ENCODE peak calls at places on chromosomes 3 and 15, in nine cellular contexts. One of them, this sample, is unnamed.

GRCh38 chr3:27532931-27533607 is 48.9 kb upstream of the SLC4A7 start:
- DNase-seq in HuH-7: no peak
- DNase-seq in left cardiac atrium: no peak
- DNase-seq in neural crest cell: no peak
- DNase-seq in progenitor cell of endocrine pancreas: no peak
- DNase-seq in SK-MEL-5: no peak
- DNase-seq in NCI-H2081: no peak
- DNase-seq in activated naive CD4-positive, alpha-beta T cell: no peak
- DNase-seq in H4: peak; percentile 18
- DNase-seq in this sample: no peak

GRCh38 chr15:87348746-87349145 is 907.8 kb downstream of the NTRK3 start:
- DNase-seq in HuH-7: no peak
- DNase-seq in left cardiac atrium: no peak
- DNase-seq in neural crest cell: no peak
- DNase-seq in progenitor cell of endocrine pancreas: no peak
- DNase-seq in SK-MEL-5: no peak
- DNase-seq in NCI-H2081: no peak
- DNase-seq in activated naive CD4-positive, alpha-beta T cell: no peak
- DNase-seq in H4: peak; percentile 28
- DNase-seq in this sample: no peak

GRCh38 chr3:3127432-3128010 is 781 bp downstream of the TRNT1 start:
- DNase-seq in HuH-7: peak; percentile 17
- DNase-seq in left cardiac atrium: no peak
- DNase-seq in neural crest cell: no peak
- DNase-seq in progenitor cell of endocrine pancreas: no peak
- DNase-seq in SK-MEL-5: peak; percentile 3
- DNase-seq in NCI-H2081: no peak
- DNase-seq in activated naive CD4-positive, alpha-beta T cell: no peak
- DNase-seq in H4: peak; percentile 11
- DNase-seq in this sample: no peak

GRCh38 chr15:59687831-59688230 is 1.3 kb downstream of the BNIP2 start:
- DNase-seq in HuH-7: no peak
- DNase-seq in left cardiac atrium: no peak
- DNase-seq in neural crest cell: no peak
- DNase-seq in progenitor cell of endocrine pancreas: no peak
- DNase-seq in SK-MEL-5: peak; percentile 47
- DNase-seq in NCI-H2081: no peak
- DNase-seq in activated naive CD4-positive, alpha-beta T cell: no peak
- DNase-seq in H4: no peak
- DNase-seq in this sample: no peak

GRCh38 chr15:48005921-48006541 is 114.8 kb upstream of the SLC24A5 start:
- DNase-seq in HuH-7: no peak
- DNase-seq in left cardiac atrium: no peak
- DNase-seq in neural crest cell: no peak
- DNase-seq in progenitor cell of endocrine pancreas: no peak
- DNase-seq in SK-MEL-5: peak; percentile 95
- DNase-seq in NCI-H2081: no peak
- DNase-seq in activated naive CD4-positive, alpha-beta T cell: no peak
- DNase-seq in H4: no peak
- DNase-seq in this sample: no peak

GRCh38 chr3:36514171-36514570 is 133.9 kb downstream of the STAC start:
- DNase-seq in HuH-7: no peak
- DNase-seq in left cardiac atrium: no peak
- DNase-seq in neural crest cell: no peak
- DNase-seq in progenitor cell of endocrine pancreas: no peak
- DNase-seq in SK-MEL-5: no peak
- DNase-seq in NCI-H2081: no peak
- DNase-seq in activated naive CD4-positive, alpha-beta T cell: no peak
- DNase-seq in H4: no peak
- DNase-seq in this sample: no peak

GRCh38 chr3:58095471-58096145 is 87.4 kb downstream of the FLNB start:
- DNase-seq in HuH-7: no peak
- DNase-seq in left cardiac atrium: no peak
- DNase-seq in neural crest cell: no peak
- DNase-seq in progenitor cell of endocrine pancreas: no peak
- DNase-seq in SK-MEL-5: no peak
- DNase-seq in NCI-H2081: no peak
- DNase-seq in activated naive CD4-positive, alpha-beta T cell: no peak
- DNase-seq in H4: no peak
- DNase-seq in this sample: no peak

GRCh38 chr15:91243806-91244205 is 143.7 kb downstream of the SV2B start:
- DNase-seq in HuH-7: no peak
- DNase-seq in left cardiac atrium: no peak
- DNase-seq in neural crest cell: no peak
- DNase-seq in progenitor cell of endocrine pancreas: no peak
- DNase-seq in SK-MEL-5: no peak
- DNase-seq in NCI-H2081: no peak
- DNase-seq in activated naive CD4-positive, alpha-beta T cell: no peak
- DNase-seq in H4: no peak
- DNase-seq in this sample: no peak

GRCh38 chr3:38226273-38226672 is 39.3 kb upstream of the SLC22A13 start:
- DNase-seq in HuH-7: no peak
- DNase-seq in left cardiac atrium: no peak
- DNase-seq in neural crest cell: no peak
- DNase-seq in progenitor cell of endocrine pancreas: no peak
- DNase-seq in SK-MEL-5: no peak
- DNase-seq in NCI-H2081: no peak
- DNase-seq in activated naive CD4-positive, alpha-beta T cell: no peak
- DNase-seq in H4: no peak
- DNase-seq in this sample: no peak

GRCh38 chr3:179474480-179474879 is 23.2 kb upstream of the GNB4 start:
- DNase-seq in HuH-7: no peak
- DNase-seq in left cardiac atrium: no peak
- DNase-seq in neural crest cell: no peak
- DNase-seq in progenitor cell of endocrine pancreas: no peak
- DNase-seq in SK-MEL-5: no peak
- DNase-seq in NCI-H2081: no peak
- DNase-seq in activated naive CD4-positive, alpha-beta T cell: no peak
- DNase-seq in H4: no peak
- DNase-seq in this sample: no peak

GRCh38 chr3:17639765-17640164 is 102.7 kb downstream of the TBC1D5 start:
- DNase-seq in HuH-7: peak; percentile 18
- DNase-seq in left cardiac atrium: no peak
- DNase-seq in neural crest cell: no peak
- DNase-seq in progenitor cell of endocrine pancreas: no peak
- DNase-seq in SK-MEL-5: peak; percentile 22
- DNase-seq in NCI-H2081: no peak
- DNase-seq in activated naive CD4-positive, alpha-beta T cell: no peak
- DNase-seq in H4: peak; percentile 83
- DNase-seq in this sample: no peak

GRCh38 chr3:38312356-38312755 is 30.3 kb downstream of the SLC22A14 start:
- DNase-seq in HuH-7: no peak
- DNase-seq in left cardiac atrium: no peak
- DNase-seq in neural crest cell: no peak
- DNase-seq in progenitor cell of endocrine pancreas: no peak
- DNase-seq in SK-MEL-5: no peak
- DNase-seq in NCI-H2081: no peak
- DNase-seq in activated naive CD4-positive, alpha-beta T cell: no peak
- DNase-seq in H4: no peak
- DNase-seq in this sample: no peak

GRCh38 chr3:53570086-53570485 is 75.7 kb downstream of the CACNA1D start:
- DNase-seq in HuH-7: no peak
- DNase-seq in left cardiac atrium: no peak
- DNase-seq in neural crest cell: no peak
- DNase-seq in progenitor cell of endocrine pancreas: no peak
- DNase-seq in SK-MEL-5: no peak
- DNase-seq in NCI-H2081: no peak
- DNase-seq in activated naive CD4-positive, alpha-beta T cell: no peak
- DNase-seq in H4: no peak
- DNase-seq in this sample: no peak

GRCh38 chr3:11005686-11006256 is 13.2 kb downstream of the SLC6A1 start:
- DNase-seq in HuH-7: no peak
- DNase-seq in left cardiac atrium: no peak
- DNase-seq in neural crest cell: no peak
- DNase-seq in progenitor cell of endocrine pancreas: no peak
- DNase-seq in SK-MEL-5: no peak
- DNase-seq in NCI-H2081: no peak
- DNase-seq in activated naive CD4-positive, alpha-beta T cell: no peak
- DNase-seq in H4: peak; percentile 23
- DNase-seq in this sample: no peak

GRCh38 chr3:56799251-56799882 is 2.4 kb downstream of the ARHGEF3 start:
- DNase-seq in HuH-7: peak; percentile 17
- DNase-seq in left cardiac atrium: no peak
- DNase-seq in neural crest cell: no peak
- DNase-seq in progenitor cell of endocrine pancreas: no peak
- DNase-seq in SK-MEL-5: peak; percentile 73
- DNase-seq in NCI-H2081: peak; percentile 49
- DNase-seq in activated naive CD4-positive, alpha-beta T cell: no peak
- DNase-seq in H4: peak; percentile 13
- DNase-seq in this sample: peak; percentile 37

GRCh38 chr3:126970101-126970500 is 12.8 kb upstream of the PLXNA1 start:
- DNase-seq in HuH-7: no peak
- DNase-seq in left cardiac atrium: no peak
- DNase-seq in neural crest cell: no peak
- DNase-seq in progenitor cell of endocrine pancreas: no peak
- DNase-seq in SK-MEL-5: no peak
- DNase-seq in NCI-H2081: no peak
- DNase-seq in activated naive CD4-positive, alpha-beta T cell: no peak
- DNase-seq in H4: no peak
- DNase-seq in this sample: no peak

GRCh38 chr3:49244589-49245205 is 32.3 kb downstream of the C3orf62 start:
- DNase-seq in HuH-7: no peak
- DNase-seq in left cardiac atrium: no peak
- DNase-seq in neural crest cell: no peak
- DNase-seq in progenitor cell of endocrine pancreas: no peak
- DNase-seq in SK-MEL-5: peak; percentile 74
- DNase-seq in NCI-H2081: no peak
- DNase-seq in activated naive CD4-positive, alpha-beta T cell: no peak
- DNase-seq in H4: peak; percentile 24
- DNase-seq in this sample: no peak

GRCh38 chr3:46580675-46581074 is 14.6 kb upstream of the LRRC2 start:
- DNase-seq in HuH-7: no peak
- DNase-seq in left cardiac atrium: no peak
- DNase-seq in neural crest cell: no peak
- DNase-seq in progenitor cell of endocrine pancreas: no peak
- DNase-seq in SK-MEL-5: no peak
- DNase-seq in NCI-H2081: no peak
- DNase-seq in activated naive CD4-positive, alpha-beta T cell: no peak
- DNase-seq in H4: no peak
- DNase-seq in this sample: no peak

GRCh38 chr3:197027896-197028710 is 1.5 kb downstream of the MELTF start:
- DNase-seq in HuH-7: peak; percentile 12
- DNase-seq in left cardiac atrium: no peak
- DNase-seq in neural crest cell: no peak
- DNase-seq in progenitor cell of endocrine pancreas: no peak
- DNase-seq in SK-MEL-5: peak; percentile 22
- DNase-seq in NCI-H2081: no peak
- DNase-seq in activated naive CD4-positive, alpha-beta T cell: no peak
- DNase-seq in H4: no peak
- DNase-seq in this sample: no peak

GRCh38 chr3:54176106-54176505 is 53.8 kb downstream of the CACNA2D3 start:
- DNase-seq in HuH-7: no peak
- DNase-seq in left cardiac atrium: no peak
- DNase-seq in neural crest cell: no peak
- DNase-seq in progenitor cell of endocrine pancreas: no peak
- DNase-seq in SK-MEL-5: no peak
- DNase-seq in NCI-H2081: no peak
- DNase-seq in activated naive CD4-positive, alpha-beta T cell: no peak
- DNase-seq in H4: peak; percentile 18
- DNase-seq in this sample: no peak

GRCh38 chr3:187292186-187292585 is 649 bp upstream of the MASP1 start:
- DNase-seq in HuH-7: no peak
- DNase-seq in left cardiac atrium: no peak
- DNase-seq in neural crest cell: no peak
- DNase-seq in progenitor cell of endocrine pancreas: no peak
- DNase-seq in SK-MEL-5: no peak
- DNase-seq in NCI-H2081: no peak
- DNase-seq in activated naive CD4-positive, alpha-beta T cell: no peak
- DNase-seq in H4: no peak
- DNase-seq in this sample: no peak

GRCh38 chr3:4830586-4830914 is 148.7 kb upstream of the BHLHE40 start:
- DNase-seq in HuH-7: no peak
- DNase-seq in left cardiac atrium: no peak
- DNase-seq in neural crest cell: no peak
- DNase-seq in progenitor cell of endocrine pancreas: no peak
- DNase-seq in SK-MEL-5: no peak
- DNase-seq in NCI-H2081: no peak
- DNase-seq in activated naive CD4-positive, alpha-beta T cell: no peak
- DNase-seq in H4: no peak
- DNase-seq in this sample: no peak

This sample was measured in NCI-H1048.